ENCODE peak calls at places on chromosome 14, in ten cellular contexts. T is A549, R is sigmoid colon, X is tibial nerve, Z is H1, N is ovary, F is transverse colon, J is HepG2, W is esophagus muscularis mucosa, E is K562. H is an unnamed sample.

GRCh38 chr14:58401587-58401986 is 5.9 kb downstream of the TOMM20L start:
- DNase-seq in T (no peak), R (no peak), X (no peak), Z (no peak), N (no peak), F (no peak), J (no peak), W (no peak), E (no peak), H (no peak)

GRCh38 chr14:101198398-101199027 is 295.0 kb upstream of the RTL1 start:
- DNase-seq in T (no peak), R (peak), X (no peak), Z (no peak), N (no peak), F (no peak), J (no peak), W (peak), E (no peak), H (no peak)

GRCh38 chr14:89425931-89426330 is 8.9 kb upstream of the FOXN3 start:
- DNase-seq in T (no peak), R (peak), X (no peak), Z (no peak), N (no peak), F (peak), J (peak), W (no peak), E (no peak), H (no peak)

GRCh38 chr14:52951730-52952481 is 1.1 kb upstream of the FERMT2 start:
- DNase-seq in T (peak), R (peak), X (peak), Z (no peak), N (no peak), F (peak), J (peak), W (peak), E (peak), H (no peak)

GRCh38 chr14:61934385-61934784 is 172.2 kb downstream of the SNAPC1 start:
- DNase-seq in T (no peak), R (no peak), X (no peak), Z (no peak), N (no peak), F (no peak), J (no peak), W (no peak), E (no peak), H (no peak)

GRCh38 chr14:82122678-82123077 is 589.0 kb upstream of the SEL1L start:
- DNase-seq in T (no peak), R (no peak), X (no peak), Z (no peak), N (no peak), F (no peak), J (no peak), W (no peak), E (no peak), H (no peak)

GRCh38 chr14:80427101-80427500 is 215.8 kb upstream of the DIO2 start:
- DNase-seq in T (no peak), R (no peak), X (no peak), Z (no peak), N (no peak), F (no peak), J (no peak), W (no peak), E (no peak), H (no peak)

GRCh38 chr14:50773632-50774541 is 57.1 kb downstream of the NIN start:
- DNase-seq in T (peak), R (no peak), X (peak), Z (peak), N (no peak), F (peak), J (peak), W (no peak), E (peak), H (no peak)

GRCh38 chr14:53375573-53375972 is 222.4 kb upstream of the DDHD1 start:
- DNase-seq in T (no peak), R (no peak), X (no peak), Z (no peak), N (no peak), F (no peak), J (no peak), W (no peak), E (no peak), H (no peak)

GRCh38 chr14:103445783-103446182 is 60.6 kb downstream of the MARK3 start:
- DNase-seq in T (no peak), R (no peak), X (no peak), Z (no peak), N (no peak), F (no peak), J (no peak), W (no peak), E (no peak), H (no peak)

GRCh38 chr14:61609143-61609851 is 86.0 kb upstream of the HIF1A start:
- DNase-seq in T (no peak), R (no peak), X (no peak), Z (peak), N (no peak), F (no peak), J (peak), W (no peak), E (no peak), H (no peak)

GRCh38 chr14:21556378-21557083 is 23.3 kb downstream of the OR10G3 start:
- DNase-seq in T (no peak), R (no peak), X (no peak), Z (no peak), N (no peak), F (no peak), J (no peak), W (no peak), E (no peak), H (no peak)
- H3K27ac ChIP-seq in T (peak), R (peak), X (peak), Z (peak), N (no peak), F (peak), J (no peak), W (peak), E (no peak), H (no peak)

DNA sequence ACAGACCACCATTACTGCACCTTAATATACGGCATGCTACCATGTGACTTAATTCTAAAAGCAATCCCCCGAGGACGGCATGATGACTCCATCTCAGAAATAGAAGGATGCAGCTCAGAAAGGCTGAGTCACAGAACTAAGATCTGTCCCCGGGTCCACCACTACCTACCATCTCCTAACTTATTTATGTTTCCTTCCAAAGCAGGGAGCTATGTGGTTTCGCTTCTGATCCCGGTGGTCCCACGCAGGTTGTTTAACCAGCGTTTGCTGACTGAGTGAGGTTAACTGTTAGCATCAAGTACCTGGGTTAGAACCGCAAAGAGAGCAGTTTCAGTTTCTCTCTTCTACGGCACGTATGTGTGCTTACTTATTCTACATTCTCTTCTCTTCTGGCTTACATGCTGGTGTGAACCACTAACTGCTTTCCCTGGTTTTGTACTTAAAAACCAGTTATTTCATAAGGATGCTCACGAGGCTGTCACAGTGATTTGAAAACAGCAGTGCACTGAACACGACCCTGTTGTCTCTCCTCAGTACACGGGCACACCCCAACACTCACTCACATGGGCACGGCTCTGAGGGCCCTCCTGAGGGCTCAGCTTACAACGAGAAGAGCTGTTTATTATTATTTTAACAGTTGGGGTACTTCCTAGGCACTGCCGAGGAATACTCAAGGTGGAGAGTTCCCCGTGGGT is 66.7 kb downstream of the CCDC88C start:
- DNase-seq in T (no peak), R (no peak), X (no peak), Z (no peak), N (no peak), F (no peak), J (no peak), W (no peak), E (no peak), H (no peak)
- H3K4me3 ChIP-seq in T (no peak), R (peak), X (no peak), Z (no peak), N (peak), F (no peak), J (no peak), W (peak), E (no peak), H (no peak)

GRCh38 chr14:68308695-68309094 is 484.2 kb downstream of the ZFP36L1 start:
- DNase-seq in T (no peak), R (no peak), X (no peak), Z (no peak), N (no peak), F (no peak), J (no peak), W (no peak), E (no peak), H (no peak)
- TF ChIP-seq EP300 in T (no peak), R (no peak), X (peak), Z (no peak), N (no peak), F (no peak), J (no peak), W (no peak), E (no peak), H (no peak)

GRCh38 chr14:91382712-91383111 is 34.9 kb downstream of the CCDC88C start:
- DNase-seq in T (no peak), R (no peak), X (no peak), Z (no peak), N (no peak), F (no peak), J (no peak), W (no peak), E (no peak), H (no peak)
- H3K27ac ChIP-seq in T (no peak), R (no peak), X (no peak), Z (peak), N (no peak), F (no peak), J (no peak), W (no peak), E (peak), H (no peak)

GRCh38 chr14:20539906-20540305 is 20.9 kb downstream of the RNASE9 start:
- DNase-seq in T (no peak), R (no peak), X (no peak), Z (no peak), N (no peak), F (no peak), J (no peak), W (peak), E (no peak), H (no peak)
- H3K4me3 ChIP-seq in T (no peak), R (no peak), X (no peak), Z (no peak), N (no peak), F (no peak), J (no peak), W (no peak), E (no peak), H (no peak)

GRCh38 chr14:34324363-34324795 is 137.7 kb downstream of the SPTSSA start:
- DNase-seq in T (peak), R (no peak), X (peak), Z (no peak), N (no peak), F (peak), J (peak), W (no peak), E (peak), H (no peak)
- TF ChIP-seq EP300 in T (no peak), R (no peak), X (no peak), Z (no peak), N (no peak), F (no peak), J (no peak), W (no peak), E (no peak), H (no peak)

GRCh38 chr14:73773441-73774243 is 59.5 kb upstream of the PNMA1 start:
- DNase-seq in T (no peak), R (peak), X (no peak), Z (no peak), N (no peak), F (no peak), J (no peak), W (no peak), E (no peak), H (peak)

GRCh38 chr14:73774671-73775070 is 60.5 kb upstream of the PNMA1 start:
- DNase-seq in T (no peak), R (peak), X (no peak), Z (no peak), N (no peak), F (no peak), J (no peak), W (no peak), E (no peak), H (no peak)

GRCh38 chr14:73770977-73771847 is 57.0 kb upstream of the PNMA1 start:
- DNase-seq in T (no peak), R (no peak), X (no peak), Z (no peak), N (no peak), F (no peak), J (no peak), W (no peak), E (no peak), H (no peak)

GRCh38 chr14:73774244-73774575 is 60.0 kb upstream of the PNMA1 start:
- DNase-seq in T (no peak), R (peak), X (no peak), Z (no peak), N (no peak), F (no peak), J (no peak), W (peak), E (no peak), H (no peak)

DNA sequence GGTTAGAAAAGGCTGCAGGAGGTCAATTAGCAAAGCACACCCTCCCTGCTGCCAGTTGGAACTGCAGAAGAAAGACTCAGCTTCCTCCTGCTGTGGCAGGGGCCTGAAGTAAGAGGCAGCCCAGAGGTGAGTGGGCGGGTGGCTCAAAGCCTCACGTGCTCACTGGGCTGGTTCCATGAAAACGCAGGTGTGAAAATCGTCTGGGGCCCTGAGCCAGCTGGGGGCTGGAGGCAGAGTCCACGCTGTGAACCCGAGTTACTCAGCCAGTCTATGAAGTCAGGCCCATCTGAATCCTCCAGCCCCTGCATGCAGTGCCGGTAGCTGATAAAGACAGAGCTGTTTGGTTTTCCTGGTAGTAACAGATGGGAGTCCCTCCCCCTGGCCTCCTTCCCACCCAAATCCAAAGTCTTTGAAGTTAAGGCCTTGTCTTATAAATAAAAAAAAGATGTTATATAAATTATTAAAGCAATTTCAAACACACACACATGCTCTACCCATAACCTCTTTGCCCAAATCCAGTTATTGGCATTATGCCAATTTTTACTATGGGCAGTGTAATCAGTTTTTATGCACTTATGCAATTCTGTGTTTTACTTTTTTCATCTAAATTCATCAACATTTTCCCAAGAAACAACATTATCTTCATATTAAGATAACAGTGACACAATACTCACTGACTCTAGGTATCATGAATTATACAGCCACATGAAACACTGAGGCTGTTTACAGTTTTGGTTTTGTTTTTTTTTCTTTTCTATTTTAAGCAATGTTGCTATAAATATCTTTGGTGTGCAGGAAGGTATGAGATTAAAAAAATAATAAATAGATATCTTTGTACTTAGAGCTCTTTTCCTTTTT is 57.9 kb upstream of the PNMA1 start:
- DNase-seq in T (no peak), R (no peak), X (no peak), Z (peak), N (peak), F (peak), J (peak), W (no peak), E (peak), H (no peak)
- H3K27ac ChIP-seq in T (peak), R (peak), X (peak), Z (no peak), N (peak), F (peak), J (peak), W (peak), E (peak), H (peak)

DNA sequence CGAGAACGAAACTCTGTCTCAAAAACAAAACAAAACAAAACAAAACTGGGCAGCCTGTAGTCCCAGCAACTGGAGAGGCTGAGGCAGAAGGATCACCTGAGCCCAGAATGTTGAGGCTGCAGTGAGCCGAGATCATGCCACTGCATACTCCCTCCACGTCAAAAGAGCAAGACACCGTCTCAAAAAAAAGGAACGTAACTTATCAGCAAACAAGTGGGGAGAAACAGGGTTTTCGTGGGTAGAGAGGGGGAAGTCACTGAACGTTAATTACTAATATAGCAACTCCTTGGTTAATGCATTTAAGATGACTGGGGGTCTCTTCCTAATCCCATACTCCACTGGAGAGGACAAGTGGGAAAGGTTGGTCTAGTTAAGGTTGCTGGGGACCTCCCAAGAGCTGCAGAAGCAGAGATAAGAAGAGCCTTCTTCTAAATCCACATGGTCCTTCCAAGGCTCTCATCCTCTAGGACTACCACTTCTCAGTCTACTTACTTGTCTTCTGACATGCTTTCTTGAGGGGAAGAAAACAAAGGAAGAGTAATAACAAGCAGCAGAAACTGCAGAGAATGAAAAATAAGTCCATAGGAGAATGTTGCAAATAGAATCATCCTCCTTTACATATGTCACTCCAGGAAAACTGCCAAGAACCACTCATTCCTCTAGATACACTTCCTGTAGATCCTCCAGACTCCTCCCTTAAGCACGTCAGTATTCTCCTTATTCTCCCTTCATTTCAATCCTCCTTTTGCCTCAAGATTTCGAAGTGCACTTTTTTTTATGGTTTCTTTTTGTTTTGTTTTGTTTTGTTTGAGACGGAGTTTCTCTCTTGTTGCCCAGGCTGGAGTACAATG is 5.8 kb downstream of the NUMB start:
- DNase-seq in T (no peak), R (no peak), X (no peak), Z (no peak), N (no peak), F (no peak), J (no peak), W (no peak), E (no peak), H (no peak)
- H3K4me3 ChIP-seq in T (no peak), R (no peak), X (no peak), Z (no peak), N (no peak), F (no peak), J (no peak), W (no peak), E (peak), H (no peak)